ENCODE peak calls at places on chromosome 21, in four cellular contexts. T is tibial nerve, N is hepatocyte, G is cardiac muscle cell. M is an unnamed sample.

GRCh38 chr21:33572350-33572749 is 16.1 kb downstream of the DONSON start:
- DNase-seq in T (no peak), N (no peak), G (no peak), M (no peak)

GRCh38 chr21:27570306-27570868 is 603.5 kb upstream of the ADAMTS5 start:
- DNase-seq in G (no peak), T (peak), N (peak), M (no peak)

GRCh38 chr21:37061926-37062591 is 10.8 kb downstream of the PIGP start:
- DNase-seq in N (no peak), T (no peak), G (no peak), M (no peak)

GRCh38 chr21:16829532-16829931 is 683.3 kb upstream of the CXADR start:
- DNase-seq in T (no peak), N (no peak), G (no peak), M (no peak)

GRCh38 chr21:18743523-18743922 is 339.9 kb upstream of the TMPRSS15 start:
- DNase-seq in T (no peak), G (no peak), N (no peak), M (no peak)

GRCh38 chr21:39707316-39707715 is 37.7 kb upstream of the IGSF5 start:
- DNase-seq in N (no peak), G (no peak), T (no peak), M (no peak)

GRCh38 chr21:16891821-16892220 is 621.0 kb upstream of the CXADR start:
- DNase-seq in T (no peak), N (no peak), G (no peak), M (no peak)

GRCh38 chr21:28142692-28143091 is 850.0 kb downstream of the LTN1 start:
- DNase-seq in N (peak), G (no peak), T (no peak), M (no peak)

GRCh38 chr21:16908087-16908486 is 604.8 kb upstream of the CXADR start:
- DNase-seq in G (no peak), T (no peak), N (no peak), M (no peak)

GRCh38 chr21:42631142-42631541 is 22.3 kb upstream of the PDE9A start:
- DNase-seq in N (no peak), G (no peak), T (no peak), M (no peak)

GRCh38 chr21:42594616-42595280 is 58.7 kb upstream of the PDE9A start:
- DNase-seq in N (no peak), G (no peak), T (no peak), M (no peak)

GRCh38 chr21:32415451-32415850 is 2.9 kb downstream of the EVA1C start:
- DNase-seq in N (no peak), G (no peak), T (no peak), M (no peak)
- H3K27ac ChIP-seq in N (no peak), G (no peak), T (peak), M (no peak)

GRCh38 chr21:35026617-35027557 is 22.2 kb downstream of the RUNX1 start:
- DNase-seq in T (no peak), G (peak), N (peak), M (peak)
- H3K4me3 ChIP-seq in T (peak), G (no peak), N (no peak), M (peak)

GRCh38 chr21:29737188-29737587 is 202.6 kb downstream of the GRIK1 start:
- DNase-seq in G (no peak), N (no peak), T (no peak), M (no peak)

GRCh38 chr21:29738730-29739129 is 201.1 kb downstream of the GRIK1 start:
- DNase-seq in T (no peak), G (no peak), N (no peak), M (no peak)

DNA sequence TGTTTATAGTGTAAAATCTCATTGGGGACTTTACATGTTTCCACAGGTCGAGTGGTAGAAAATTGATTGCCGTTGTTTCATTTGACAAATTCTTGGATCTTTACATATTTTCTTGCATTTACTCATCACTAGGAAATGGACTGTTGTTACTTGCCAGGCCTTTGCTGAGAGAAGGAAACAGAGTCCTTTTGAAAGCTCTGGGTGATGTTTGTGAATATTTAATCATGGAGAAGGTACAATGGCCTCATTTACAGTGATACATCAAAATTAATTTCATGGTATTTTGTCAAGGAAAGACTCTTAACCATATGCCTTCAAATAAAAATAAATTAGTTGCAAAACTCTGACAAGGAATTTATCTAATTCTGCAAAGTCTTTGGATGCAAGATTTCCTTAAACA is 198.0 kb downstream of the GRIK1 start:
- DNase-seq in T (no peak), G (no peak), N (no peak), M (no peak)
- H3K27ac ChIP-seq in T (no peak), G (no peak), N (no peak), M (no peak)

GRCh38 chr21:45747233-45747766 is 103.8 kb downstream of the PCBP3 start:
- DNase-seq in G (no peak), T (no peak), N (no peak), M (no peak)

GRCh38 chr21:45745256-45745655 is 101.7 kb downstream of the PCBP3 start:
- DNase-seq in T (no peak), G (no peak), N (no peak), M (no peak)

GRCh38 chr21:45748593-45748992 is 105.1 kb downstream of the PCBP3 start:
- DNase-seq in G (no peak), N (no peak), T (no peak), M (no peak)

GRCh38 chr21:45749974-45750373 is 106.4 kb downstream of the PCBP3 start:
- DNase-seq in N (no peak), T (no peak), G (no peak), M (no peak)

DNA sequence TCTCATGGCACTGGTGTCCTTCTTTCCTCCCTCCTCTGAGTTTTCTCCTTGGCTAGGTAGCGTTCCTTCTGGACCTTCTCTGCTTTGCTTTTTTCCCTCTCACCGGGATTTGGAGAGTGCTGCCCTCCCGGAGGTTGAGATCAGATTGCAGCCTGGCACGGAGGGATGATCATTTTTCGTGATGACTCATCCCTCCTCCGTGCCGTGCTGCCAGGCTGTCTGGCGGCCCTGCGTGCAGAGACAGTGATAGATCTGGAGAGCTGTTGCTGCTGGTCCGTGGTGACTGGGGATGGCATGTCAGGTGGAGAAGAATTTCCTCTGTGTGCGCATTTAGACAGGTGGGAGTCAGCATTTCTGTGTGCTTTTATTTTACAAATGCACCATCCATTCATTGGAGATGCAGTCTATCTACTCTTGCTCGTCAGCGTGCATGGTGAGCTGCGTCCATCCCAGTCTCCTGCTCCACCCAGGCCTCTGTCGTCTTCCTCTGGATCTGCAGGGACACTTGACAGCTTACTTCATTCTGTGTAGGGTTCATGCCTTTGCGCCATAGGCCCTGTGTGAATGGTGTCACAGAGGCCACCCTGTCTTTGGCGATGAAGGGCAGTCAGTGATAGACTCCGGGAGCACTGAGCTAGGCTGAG is 104.4 kb downstream of the PCBP3 start:
- DNase-seq in N (peak), G (no peak), T (no peak), M (no peak)
- H3K4me3 ChIP-seq in N (no peak), G (no peak), T (no peak), M (no peak)

GRCh38 chr21:29218749-29219148 is 80.0 kb upstream of the BACH1 start:
- DNase-seq in N (no peak), T (no peak), G (no peak), M (no peak)
- H3K27ac ChIP-seq in N (peak), T (no peak), G (no peak), M (no peak)

GRCh38 chr21:40967771-40968170 is 120.8 kb upstream of the DSCAM start:
- DNase-seq in N (no peak), G (no peak), T (no peak), M (no peak)
- H3K4me3 ChIP-seq in N (no peak), G (no peak), T (no peak), M (no peak)

DNA sequence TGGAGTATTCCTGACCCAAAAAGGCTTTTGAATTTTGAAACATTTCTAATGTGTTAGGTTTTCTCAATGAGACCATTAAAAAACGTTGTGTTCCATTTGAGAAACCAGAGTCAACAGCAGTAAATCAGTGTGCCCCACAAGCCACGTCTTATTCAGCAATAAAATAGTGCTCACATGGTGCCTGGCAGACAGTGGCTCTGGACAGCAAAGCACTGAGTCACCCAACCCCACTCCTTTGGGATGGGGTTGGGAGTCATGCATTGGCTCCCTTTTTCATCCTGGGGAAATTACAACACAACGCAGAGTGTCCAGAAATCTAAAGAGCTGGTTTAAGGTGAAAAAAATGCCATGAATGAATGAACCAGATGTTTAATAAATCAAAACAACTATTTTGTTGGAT is 46.5 kb downstream of the KCNJ15 start:
- DNase-seq in N (peak), G (no peak), T (peak), M (no peak)
- H3K27ac ChIP-seq in N (no peak), G (no peak), T (no peak), M (no peak)

M was measured in naive thymus-derived CD4-positive, alpha-beta T cell.